ENCODE peak calls at places on chromosomes 7 and 10, in seven cellular contexts. M, N, Q, V, H, S and E are unnamed samples.

GRCh38 chr10:76881477-76882220 is 756.0 kb downstream of the KCNMA1 start:
- DNase-seq in M (no peak), N (no peak), Q (no peak), V (no peak), H (no peak), S (no peak), E (no peak)

GRCh38 chr7:133958822-133959221 is 168.3 kb upstream of the LRGUK start:
- DNase-seq in M (no peak), N (no peak), Q (no peak), V (no peak), H (no peak), S (no peak), E (no peak)

GRCh38 chr7:99393363-99394187 is 14.8 kb downstream of the PDAP1 start:
- DNase-seq in M (peak; percentile 54), N (no peak), Q (no peak), V (peak; percentile 84), H (no peak), S (no peak), E (no peak)

GRCh38 chr7:71601840-71602239 is 469.9 kb downstream of the GALNT17 start:
- DNase-seq in M (no peak), N (no peak), Q (no peak), V (no peak), H (no peak), S (no peak), E (no peak)

GRCh38 chr7:6121141-6121540 is 90.0 kb downstream of the ANKRD61 start:
- DNase-seq in M (no peak), N (no peak), Q (no peak), V (no peak), H (no peak), S (no peak), E (no peak)

GRCh38 chr10:30070001-30070759 is 10.8 kb upstream of the JCAD start:
- DNase-seq in M (no peak), N (peak; percentile 12), Q (no peak), V (no peak), H (no peak), S (no peak), E (no peak)

GRCh38 chr10:6579193-6579903 is 728 bp downstream of the PRKCQ start:
- DNase-seq in M (no peak), N (no peak), Q (peak; percentile 29), V (no peak), H (no peak), S (peak; percentile 9), E (no peak)

GRCh38 chr7:150972746-150973145 is 5.4 kb downstream of the KCNH2 start:
- DNase-seq in M (no peak), N (no peak), Q (no peak), V (no peak), H (no peak), S (no peak), E (no peak)

GRCh38 chr10:44010873-44011602 is 362.4 kb upstream of the ZNF32 start:
- DNase-seq in M (no peak), N (no peak), Q (no peak), V (no peak), H (no peak), S (no peak), E (no peak)

GRCh38 chr7:445563-446288 is 73.9 kb downstream of the PDGFA start:
- DNase-seq in M (no peak), N (no peak), Q (no peak), V (no peak), H (no peak), S (no peak), E (no peak)

GRCh38 chr10:92914478-92915066 is 66.3 kb downstream of the EXOC6 start:
- DNase-seq in M (peak; percentile 29), N (peak; percentile 30), Q (peak; percentile 66), V (peak; percentile 4), H (peak; percentile 80), S (peak; percentile 46), E (no peak)

GRCh38 chr10:92356041-92356440 is 65.1 kb downstream of the MARCHF5 start:
- DNase-seq in M (no peak), N (no peak), Q (no peak), V (no peak), H (no peak), S (no peak), E (no peak)

GRCh38 chr7:115008465-115009114 is 86.7 kb downstream of the MDFIC start:
- DNase-seq in M (no peak), N (no peak), Q (peak; percentile 13), V (no peak), H (no peak), S (peak; percentile 18), E (no peak)

GRCh38 chr10:17075975-17076374 is 53.6 kb downstream of the CUBN start:
- DNase-seq in M (no peak), N (no peak), Q (no peak), V (no peak), H (no peak), S (no peak), E (no peak)

GRCh38 chr7:36283711-36284130 is 105.9 kb upstream of the ANLN start:
- DNase-seq in M (no peak), N (peak; percentile 47), Q (peak; percentile 83), V (no peak), H (no peak), S (peak; percentile 76), E (no peak)

GRCh38 chr10:48242160-48242904 is 32.2 kb downstream of the FRMPD2 start:
- DNase-seq in M (no peak), N (no peak), Q (no peak), V (no peak), H (no peak), S (no peak), E (no peak)

GRCh38 chr7:73851410-73852338 is 9.3 kb upstream of the TMEM270 start:
- DNase-seq in M (no peak), N (no peak), Q (no peak), V (no peak), H (peak; percentile 96), S (no peak), E (no peak)

GRCh38 chr7:118224521-118224920 is at the start of gene ANKRD7:
- DNase-seq in M (no peak), N (no peak), Q (no peak), V (no peak), H (no peak), S (no peak), E (no peak)